ENCODE peak calls at places on chromosomes 6 and 20, in six cellular contexts. F is tibial artery, M is body of pancreas, U is SJSA1, X is stomach, K is mesenchymal stem cell. G is an unnamed sample.
A peak's percentile ranks its signal among the peaks of the same experiment; 100 is the strongest.

GRCh38 chr6:150705392-150705791 is 105.7 kb downstream of the PLEKHG1 start:
- DNase-seq in F (no peak), M (no peak), U (no peak), X (no peak), K (no peak), G (no peak)

GRCh38 chr6:128068110-128068460 is 167.2 kb upstream of the THEMIS start:
- DNase-seq in F (no peak), M (no peak), U (no peak), X (no peak), K (no peak), G (no peak)

GRCh38 chr6:96836579-96837137 is 619 bp downstream of the GPR63 start:
- DNase-seq in F (no peak), M (no peak), U (no peak), X (no peak), K (peak; percentile 39), G (no peak)

GRCh38 chr6:134111062-134111677 is 58.7 kb upstream of the SLC2A12 start:
- DNase-seq in F (no peak), M (peak; percentile 32), U (no peak), X (no peak), K (peak; percentile 70), G (no peak)

GRCh38 chr6:158962371-158962770 is 37.6 kb downstream of the RSPH3 start:
- DNase-seq in F (no peak), M (no peak), U (no peak), X (no peak), K (no peak), G (no peak)

GRCh38 chr6:25004357-25004756 is 68.6 kb upstream of the RIPOR2 start:
- DNase-seq in F (no peak), M (no peak), U (no peak), X (no peak), K (no peak), G (no peak)

GRCh38 chr6:118216751-118217150 is 309.7 kb downstream of the SLC35F1 start:
- DNase-seq in F (no peak), M (no peak), U (no peak), X (no peak), K (no peak), G (no peak)

GRCh38 chr6:56359201-56359899 is 112.0 kb upstream of the COL21A1 start:
- DNase-seq in F (peak; percentile 71), M (peak; percentile 73), U (peak; percentile 64), X (peak; percentile 70), K (peak; percentile 80), G (no peak)

GRCh38 chr20:16486532-16486931 is 86.7 kb downstream of the KIF16B start:
- DNase-seq in F (no peak), M (no peak), U (no peak), X (no peak), K (no peak), G (no peak)

GRCh38 chr20:45592574-45593189 is 13.6 kb upstream of the WFDC8 start:
- DNase-seq in F (no peak), M (no peak), U (no peak), X (no peak), K (peak; percentile 37), G (peak; percentile 64)

GRCh38 chr6:40369028-40369427 is 218.1 kb downstream of the LRFN2 start:
- DNase-seq in F (no peak), M (no peak), U (no peak), X (no peak), K (no peak), G (no peak)

GRCh38 chr6:148952147-148953041 is 205.6 kb downstream of the UST start:
- DNase-seq in F (no peak), M (no peak), U (no peak), X (no peak), K (no peak), G (no peak)

GRCh38 chr20:977021-977420 is 25.1 kb downstream of the RSPO4 start:
- DNase-seq in F (no peak), M (no peak), U (no peak), X (no peak), K (no peak), G (no peak)

GRCh38 chr6:24583463-24584389 is 62.3 kb downstream of the KIAA0319 start:
- DNase-seq in F (peak; percentile 74), M (peak; percentile 84), U (peak; percentile 51), X (peak; percentile 86), K (peak; percentile 70), G (no peak)

GRCh38 chr6:8627085-8627861 is 191.9 kb upstream of the SLC35B3 start:
- DNase-seq in F (no peak), M (no peak), U (no peak), X (no peak), K (peak; percentile 7), G (no peak)

GRCh38 chr6:13671742-13672141 is 39.9 kb downstream of the RANBP9 start:
- DNase-seq in F (no peak), M (no peak), U (no peak), X (no peak), K (no peak), G (no peak)

GRCh38 chr6:159842035-159842434 is 42.0 kb downstream of the PNLDC1 start:
- DNase-seq in F (no peak), M (no peak), U (no peak), X (no peak), K (peak; percentile 23), G (no peak)

GRCh38 chr20:62208061-62208804 is 11.8 kb downstream of the HRH3 start:
- DNase-seq in F (no peak), M (no peak), U (no peak), X (no peak), K (no peak), G (no peak)

GRCh38 chr6:30840084-30840921 is 44.0 kb upstream of the DDR1 start:
- DNase-seq in F (no peak), M (no peak), U (no peak), X (no peak), K (no peak), G (no peak)

GRCh38 chr6:7270320-7271204 is 42.4 kb downstream of the SSR1 start:
- DNase-seq in F (no peak), M (peak; percentile 94), U (no peak), X (peak; percentile 62), K (no peak), G (no peak)

GRCh38 chr20:4112490-4113420 is 97.4 kb upstream of the RNF24 start:
- DNase-seq in F (no peak), M (peak; percentile 51), U (no peak), X (peak; percentile 86), K (no peak), G (peak; percentile 50)

GRCh38 chr20:4111440-4112411 is 96.4 kb upstream of the RNF24 start:
- DNase-seq in F (no peak), M (no peak), U (no peak), X (no peak), K (no peak), G (no peak)

GRCh38 chr20:4113546-4113945 is 98.2 kb upstream of the RNF24 start:
- DNase-seq in F (no peak), M (no peak), U (no peak), X (no peak), K (no peak), G (no peak)

GRCh38 chr20:4116091-4116490 is 100.7 kb upstream of the RNF24 start:
- DNase-seq in F (no peak), M (no peak), U (no peak), X (no peak), K (no peak), G (no peak)

DNA sequence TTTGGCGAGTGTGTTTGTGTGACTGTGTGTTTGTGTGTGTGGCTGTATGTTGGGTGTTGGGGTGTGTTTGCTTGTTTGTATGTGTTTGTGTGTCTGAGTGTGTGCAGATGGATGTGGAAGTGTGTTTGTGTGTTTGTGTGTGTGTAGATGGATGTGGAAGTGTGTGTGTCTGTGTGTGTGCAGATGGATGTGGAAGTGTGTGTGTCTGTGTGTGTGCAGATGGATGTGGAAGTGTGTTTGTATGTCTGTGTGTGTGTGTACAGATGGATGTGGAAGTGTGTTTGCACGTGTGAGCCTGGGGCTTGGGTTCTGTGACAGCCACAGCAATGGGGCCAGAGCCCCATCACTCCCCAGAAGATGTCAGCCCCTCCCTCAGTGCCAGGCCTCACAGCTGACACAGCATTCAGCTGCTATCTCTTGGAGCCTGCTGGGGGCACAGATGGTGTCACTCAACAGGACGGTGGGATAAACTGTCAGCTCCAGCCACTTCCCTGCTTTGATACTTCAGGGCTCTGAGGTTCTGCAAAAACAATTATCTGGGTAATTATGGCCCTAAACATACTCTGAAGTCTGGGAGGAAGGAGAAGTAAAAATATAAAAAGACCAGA is 98.7 kb upstream of the RNF24 start:
- DNase-seq in F (no peak), M (no peak), U (no peak), X (no peak), K (no peak), G (no peak)
- H3K4me3 ChIP-seq in F (no peak overlapping the region), M (no peak overlapping the region), U (no peak overlapping the region), X (no peak overlapping the region), K (no peak overlapping the region), G (no peak overlapping the region)

GRCh38 chr6:44226368-44227137 is 3.2 kb downstream of the SLC29A1 start:
- DNase-seq in F (no peak), M (no peak), U (no peak), X (no peak), K (no peak), G (no peak)

GRCh38 chr6:44225579-44226325 is 2.4 kb downstream of the SLC29A1 start:
- DNase-seq in F (no peak), M (no peak), U (no peak), X (no peak), K (no peak), G (no peak)

GRCh38 chr6:44228433-44228832 is 5.0 kb downstream of the SLC29A1 start:
- DNase-seq in F (no peak), M (no peak), U (no peak), X (no peak), K (no peak), G (no peak)

GRCh38 chr6:44228031-44228430 is 4.6 kb downstream of the SLC29A1 start:
- DNase-seq in F (no peak), M (no peak), U (no peak), X (no peak), K (no peak), G (no peak)

GRCh38 chr6:44227138-44227770 is 3.9 kb downstream of the SLC29A1 start:
- DNase-seq in F (no peak), M (no peak), U (no peak), X (no peak), K (no peak), G (no peak)
- H3K4me3 ChIP-seq in F (peak overlapping the region; percentile 23), M (no peak overlapping the region), U (no peak overlapping the region), X (peak overlapping the region; percentile 17), K (peak overlapping the region; percentile 18), G (no peak overlapping the region)

DNA sequence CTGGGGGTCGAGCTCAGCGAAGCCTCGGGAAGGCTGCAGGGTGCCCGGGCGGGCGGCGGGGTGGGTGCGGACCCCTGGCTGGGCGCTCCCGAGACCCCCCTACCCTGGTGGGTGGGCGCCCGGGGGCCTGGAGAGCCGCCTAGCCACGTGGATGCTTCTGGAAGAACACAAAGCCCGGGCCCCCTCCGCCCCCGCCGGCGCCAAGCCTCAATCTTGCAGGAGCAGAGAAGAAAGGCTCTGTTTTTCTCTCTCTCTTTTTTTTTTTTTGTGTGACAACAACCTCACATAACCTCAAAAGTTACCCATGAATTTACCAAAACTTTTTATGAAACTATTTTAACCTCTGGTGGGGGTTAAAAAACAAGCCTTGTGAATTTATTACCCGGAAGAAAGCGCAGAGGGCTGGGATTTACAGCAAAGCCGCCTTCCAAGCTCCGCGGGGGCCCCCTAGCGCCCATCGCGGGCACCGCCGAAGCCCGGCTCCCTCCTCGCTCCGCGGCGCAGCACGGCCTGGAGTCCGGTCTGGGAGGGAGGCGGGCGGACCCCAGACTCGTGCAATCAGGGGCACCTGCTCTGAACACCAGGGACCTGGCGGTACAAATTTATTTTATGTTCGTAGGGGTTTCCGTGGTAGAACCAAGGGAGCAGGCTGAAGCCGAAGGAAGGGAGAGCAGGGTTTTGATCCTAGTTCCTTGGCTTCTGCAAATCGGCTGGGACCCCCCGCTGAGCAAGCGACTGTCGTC is 58.8 kb downstream of the ZNF831 start:
- DNase-seq in F (peak; percentile 80), M (peak; percentile 83), U (peak; percentile 70), X (peak; percentile 84), K (peak; percentile 62), G (no peak)
- H3K4me3 ChIP-seq in F (peak overlapping the region; percentile 27), M (peak overlapping the region; percentile 59), U (peak overlapping the region; percentile 23), X (peak overlapping the region; percentile 57), K (peak overlapping the region; percentile 72), G (peak overlapping the region; percentile 47)

GRCh38 chr6:138162947-138163569 is 1.3 kb downstream of the ARFGEF3 start:
- DNase-seq in F (no peak), M (no peak), U (no peak), X (no peak), K (no peak), G (no peak)
- H3K4me3 ChIP-seq in F (no peak overlapping the region), M (no peak overlapping the region), U (no peak overlapping the region), X (peak overlapping the region; percentile 69), K (peak overlapping the region; percentile 82), G (peak overlapping the region; percentile 96)

G was measured in LNCaP clone FGC.